ENCODE peak calls at places on chromosomes 13 and 19, in ten cellular contexts. Z is lung, W is psoas muscle, D is transverse colon, M is mesendoderm, C is cardiac muscle cell, J is tibial nerve, B is breast epithelium, X is PC-3, K is body of pancreas. R is an unnamed sample.

GRCh38 chr19:29795882-29796523 is 15.8 kb upstream of the CCNE1 start:
- DNase-seq in C (no peak), K (no peak), B (no peak), M (no peak), X (no peak), Z (no peak), D (no peak), W (peak), J (no peak), R (no peak)

GRCh38 chr19:33758541-33759013 is 38.1 kb upstream of the KCTD15 start:
- DNase-seq in D (no peak), B (no peak), Z (peak), J (no peak), M (no peak), W (no peak), K (no peak), X (no peak), C (peak), R (peak)

GRCh38 chr13:22143671-22144070 is 472.8 kb downstream of the FGF9 start:
- DNase-seq in W (no peak), K (no peak), M (no peak), X (no peak), J (no peak), B (no peak), Z (no peak), D (no peak), C (no peak), R (no peak)

GRCh38 chr19:44726465-44726864 is 22.0 kb upstream of the BCL3 start:
- DNase-seq in X (no peak), B (no peak), W (no peak), M (no peak), D (peak), J (no peak), C (no peak), K (no peak), Z (no peak), R (no peak)

GRCh38 chr13:52156724-52157251 is 2.6 kb downstream of the NEK3 start:
- DNase-seq in Z (no peak), K (no peak), X (no peak), J (no peak), B (no peak), M (no peak), D (no peak), C (no peak), W (no peak), R (no peak)

GRCh38 chr13:110216403-110217041 is 90.4 kb downstream of the COL4A1 start:
- DNase-seq in X (no peak), M (no peak), D (no peak), K (no peak), J (no peak), B (no peak), C (no peak), W (no peak), Z (no peak), R (peak)

GRCh38 chr13:40495620-40496001 is 170.8 kb downstream of the FOXO1 start:
- DNase-seq in J (no peak), Z (no peak), K (no peak), X (peak), C (no peak), W (no peak), B (no peak), M (no peak), D (no peak), R (no peak)

GRCh38 chr13:101730420-101731000 is 278.0 kb downstream of the ITGBL1 start:
- DNase-seq in C (no peak), X (no peak), Z (no peak), B (no peak), K (peak), W (no peak), M (no peak), J (no peak), D (no peak), R (no peak)

GRCh38 chr19:52138614-52139290 is 986 bp downstream of the ZNF616 start:
- DNase-seq in X (peak), Z (no peak), K (peak), C (peak), D (peak), B (no peak), J (peak), M (peak), W (no peak), R (no peak)

GRCh38 chr13:70183041-70183440 is 74.8 kb upstream of the KLHL1 start:
- DNase-seq in W (no peak), J (no peak), Z (no peak), C (no peak), B (no peak), D (no peak), M (peak), K (no peak), X (peak), R (no peak)

GRCh38 chr13:93270769-93271753 is 44.5 kb downstream of the GPC6 start:
- DNase-seq in X (no peak), C (peak), W (no peak), M (peak), D (no peak), Z (no peak), J (no peak), B (no peak), K (no peak), R (no peak)

GRCh38 chr19:10625003-10625761 is at the start of gene SLC44A2:
- DNase-seq in C (peak), Z (peak), M (peak), X (peak), J (peak), K (peak), B (peak), D (peak), W (peak), R (peak)
- H3K4me3 ChIP-seq in C (peak), Z (peak), M (peak), X (peak), J (peak), K (peak), B (peak), D (peak), W (peak), R (peak)

DNA sequence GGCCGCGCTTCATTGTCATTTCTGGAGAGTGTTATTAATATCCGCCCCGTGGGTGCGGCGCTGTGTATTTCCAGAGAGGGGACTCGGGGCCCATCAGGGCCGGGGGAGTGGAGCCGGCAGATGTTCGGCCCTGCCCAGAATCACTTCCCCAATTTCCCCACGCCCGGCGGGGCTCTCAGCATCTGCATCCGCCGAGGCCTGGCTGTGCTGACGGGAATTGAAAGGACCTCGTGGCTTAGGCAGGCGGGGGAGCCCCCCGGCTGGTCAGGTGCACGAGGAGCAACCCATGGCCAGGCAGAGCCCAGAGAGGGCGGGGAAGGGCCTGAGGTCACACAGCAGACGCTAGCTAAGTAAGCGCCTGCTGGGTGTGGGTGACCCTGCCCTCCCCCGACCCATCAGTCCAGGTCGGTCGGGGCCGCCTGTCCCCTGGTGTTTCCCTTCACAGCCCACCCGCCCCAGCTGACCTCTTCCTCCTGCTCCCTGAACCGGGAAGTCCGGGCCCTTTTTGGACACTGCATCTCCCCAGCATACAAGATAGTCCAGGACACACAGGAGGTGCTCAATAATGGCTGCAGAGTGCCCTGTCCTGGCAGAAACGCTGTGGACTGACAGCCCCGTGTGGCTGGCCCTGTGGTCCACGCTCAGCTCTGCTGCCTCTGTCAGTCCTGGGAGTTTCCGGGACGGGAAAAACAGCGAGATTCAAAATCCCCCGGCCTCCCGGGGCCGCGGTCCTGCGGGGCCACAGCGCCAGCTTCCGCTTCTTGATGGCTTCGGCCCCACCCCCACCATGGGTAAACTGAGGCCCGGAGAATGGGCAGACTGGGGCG is 22.1 kb downstream of the ARID3A start:
- DNase-seq in C (no peak), Z (peak), M (no peak), B (no peak), W (peak), X (no peak), D (peak), J (peak), K (peak), R (no peak)
- H3K27ac ChIP-seq in C (no peak), Z (no peak), M (no peak), B (no peak), W (no peak), X (no peak), D (peak), J (peak), K (no peak), R (no peak)

GRCh38 chr19:1284979-1285736 is 515 bp upstream of the EFNA2 start:
- DNase-seq in J (no peak), X (no peak), K (no peak), B (no peak), W (no peak), M (no peak), C (peak), D (no peak), Z (no peak), R (no peak)
- H3K4me3 ChIP-seq in J (no peak), X (no peak), K (no peak), B (no peak), W (no peak), M (no peak), C (peak), D (no peak), Z (no peak), R (no peak)

DNA sequence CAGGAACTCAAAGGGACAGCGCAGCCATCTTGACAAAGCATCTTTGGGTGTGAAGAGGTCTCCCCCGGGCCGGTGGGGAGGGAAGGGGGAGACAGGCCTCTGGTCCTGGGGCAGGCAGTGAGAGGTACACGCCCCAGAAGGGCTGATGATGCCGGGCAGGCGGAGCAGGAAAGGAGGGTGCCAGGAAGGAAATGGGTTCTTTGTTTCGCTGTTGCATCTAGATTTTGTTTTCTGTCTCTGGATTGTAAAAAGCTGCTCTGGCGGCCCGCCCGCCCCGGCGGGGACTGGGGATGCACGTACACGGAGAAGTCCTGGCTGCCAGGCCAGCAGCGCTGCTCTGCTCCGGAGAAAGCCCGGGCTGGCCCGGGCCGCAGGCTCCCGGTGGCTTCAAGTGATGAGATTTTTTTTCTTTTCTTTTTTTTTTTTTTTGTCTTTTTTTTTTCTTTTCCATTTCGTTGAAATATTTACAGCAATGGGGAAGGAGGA is 13.2 kb upstream of the ASF1B start:
- DNase-seq in W (peak), D (peak), M (no peak), K (peak), X (no peak), C (no peak), Z (peak), J (peak), B (peak), R (no peak)
- H3K27ac ChIP-seq in W (peak), D (peak), M (no peak), K (no peak), X (no peak), C (peak), Z (peak), J (peak), B (peak), R (no peak)

DNA sequence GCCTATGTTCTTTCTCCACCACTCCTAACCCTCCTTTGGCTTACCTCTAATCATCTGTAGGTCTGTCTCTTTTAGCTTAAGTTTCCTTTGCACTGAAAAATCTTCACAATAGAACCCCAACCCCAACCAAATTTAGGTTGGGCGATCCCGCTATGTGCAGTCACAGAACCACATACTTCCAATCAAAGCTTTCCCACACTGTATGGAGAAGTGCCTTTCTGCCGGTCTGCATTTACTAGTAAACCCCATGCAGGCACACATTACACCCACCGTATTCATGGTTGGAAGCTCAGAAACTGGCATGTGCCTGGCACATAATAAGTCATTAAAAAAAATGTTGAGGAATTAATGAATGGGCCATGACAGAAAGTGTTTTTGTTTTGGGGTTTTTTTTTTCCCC is 158.4 kb downstream of the KLF12 start:
- DNase-seq in X (no peak), B (no peak), Z (no peak), M (no peak), C (no peak), W (no peak), K (no peak), J (no peak), D (no peak), R (no peak)
- H3K4me3 ChIP-seq in X (no peak), B (no peak), Z (no peak), M (no peak), C (no peak), W (no peak), K (no peak), J (no peak), D (no peak), R (no peak)

DNA sequence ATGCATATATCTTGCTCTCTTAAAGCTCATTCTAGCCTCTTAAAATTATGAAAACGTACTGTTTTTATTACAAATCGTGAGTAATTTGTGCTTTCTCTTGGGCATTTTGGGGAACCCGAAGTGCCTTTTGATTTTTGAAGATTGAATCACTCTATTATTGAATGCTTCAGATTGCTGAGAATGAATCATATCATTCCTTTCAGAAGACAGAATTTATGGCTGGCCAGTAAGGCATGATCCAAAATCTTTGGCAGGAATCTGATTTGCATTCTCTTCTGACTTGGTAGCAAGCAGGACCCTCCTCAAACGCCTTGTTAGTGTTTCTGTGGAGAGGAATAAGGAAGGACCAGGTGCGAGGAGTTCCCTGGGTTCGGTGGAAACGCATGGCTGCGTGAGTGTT is 49.5 kb downstream of the STARD13 start:
- DNase-seq in C (no peak), K (no peak), Z (no peak), X (peak), W (no peak), B (no peak), D (no peak), J (no peak), M (no peak), R (peak)
- H3K27ac ChIP-seq in C (no peak), K (no peak), Z (no peak), X (peak), W (no peak), B (no peak), D (peak), J (peak), M (no peak), R (peak)

DNA sequence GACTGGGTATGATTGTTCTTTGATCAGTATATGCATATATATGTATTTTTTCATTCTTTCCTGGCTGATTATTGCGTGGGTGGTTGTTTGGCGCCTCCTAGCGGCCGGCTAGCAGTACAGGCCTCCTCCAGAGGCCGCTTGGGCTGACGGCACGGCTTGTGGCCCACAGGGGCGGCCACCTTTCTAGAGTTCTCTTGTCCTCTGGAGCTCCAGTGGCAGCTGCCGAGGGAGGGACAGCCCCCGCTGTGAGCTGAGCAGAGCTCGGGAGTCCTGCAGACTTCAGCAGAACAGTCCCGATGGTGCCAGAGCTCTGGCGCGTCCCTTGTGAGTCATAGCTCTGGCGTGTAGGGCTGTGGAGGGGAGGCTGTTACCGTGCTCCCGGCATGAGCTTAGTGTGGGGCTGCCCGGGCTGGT is 22.5 kb upstream of the ZNF429 start:
- DNase-seq in Z (peak), B (peak), J (no peak), D (peak), X (peak), K (peak), M (peak), W (peak), C (peak), R (no peak)
- H3K4me3 ChIP-seq in Z (no peak), B (no peak), J (no peak), D (no peak), X (no peak), K (no peak), M (no peak), W (no peak), C (no peak), R (no peak)

DNA sequence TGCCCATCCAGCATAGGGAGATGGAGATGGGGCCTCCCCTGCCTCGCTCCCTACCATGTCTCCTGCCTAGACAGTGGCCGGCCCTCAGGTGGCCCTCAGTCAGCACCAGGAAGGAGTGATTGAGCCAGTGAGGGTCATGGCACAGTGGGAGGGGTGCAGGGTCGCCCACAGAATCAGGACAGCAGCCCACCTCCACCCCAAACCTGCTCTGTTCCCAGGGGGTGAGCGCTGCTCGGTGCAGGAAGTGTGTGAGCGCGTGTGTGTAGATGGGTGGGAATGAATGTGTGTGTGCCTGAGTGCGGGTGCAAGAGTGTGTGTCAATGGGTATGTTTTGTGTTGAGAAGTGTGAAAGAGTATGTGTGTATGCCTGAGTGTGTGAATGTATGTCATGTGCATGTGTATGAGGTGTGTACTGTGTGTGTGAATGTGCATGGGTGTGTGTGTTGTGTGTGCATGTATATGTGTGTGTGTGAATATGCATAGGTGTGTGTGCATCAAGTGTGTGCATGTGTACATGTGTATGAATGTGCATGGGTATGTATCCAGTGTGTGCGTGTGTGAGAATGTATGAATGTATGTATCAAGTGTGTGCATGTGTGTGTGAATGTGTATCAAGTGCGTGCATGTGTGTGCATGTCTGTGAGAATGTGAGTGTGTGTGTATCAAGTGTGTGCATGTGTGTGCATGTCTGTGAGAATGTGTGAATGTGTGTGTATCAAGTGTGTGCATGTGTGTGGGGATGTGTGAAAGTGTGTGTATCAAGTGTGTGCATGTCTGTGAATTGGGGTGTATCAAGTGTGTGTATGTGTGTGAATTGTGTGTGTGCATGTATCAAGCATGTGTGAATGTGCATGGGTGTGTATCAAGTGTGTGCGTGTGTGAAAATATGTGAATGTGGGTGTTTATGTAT is 12.0 kb downstream of the EVI5L start:
- DNase-seq in X (no peak), Z (no peak), M (no peak), B (no peak), C (no peak), K (no peak), D (no peak), W (no peak), J (no peak), R (no peak)
- H3K27ac ChIP-seq in X (no peak), Z (no peak), M (no peak), B (no peak), C (no peak), K (no peak), D (no peak), W (no peak), J (no peak), R (no peak)

R was measured in SJSA1.